ENCODE peak calls at places on chromosomes 16 and 17, in seven cellular contexts. G, T, R, Q, D, K and E are unnamed samples.

GRCh38 chr16:84278968-84279367 is 15.7 kb upstream of the WFDC1 start:
- DNase-seq in K (no peak), T (no peak), Q (no peak), G (peak; percentile 17), R (no peak), D (no peak), E (peak; percentile 17)

GRCh38 chr17:65848751-65849150 is 287.3 kb upstream of the AXIN2 start:
- DNase-seq in D (no peak), G (no peak), R (no peak), K (no peak), T (peak; percentile 26), Q (no peak), E (no peak)

GRCh38 chr17:31371511-31372097 is 19.9 kb upstream of the RAB11FIP4 start:
- DNase-seq in Q (no peak), T (no peak), D (no peak), R (peak; percentile 83), K (peak; percentile 59), G (no peak), E (no peak)

GRCh38 chr17:75847595-75848522 is 3.7 kb upstream of the UNC13D start:
- DNase-seq in R (no peak), D (no peak), K (no peak), Q (no peak), G (no peak), T (no peak), E (no peak)

GRCh38 chr17:45222994-45223540 is 1.4 kb downstream of the FMNL1 start:
- DNase-seq in R (no peak), G (no peak), Q (no peak), K (no peak), D (no peak), T (no peak), E (no peak)

GRCh38 chr16:15732416-15732815 is 82.4 kb downstream of the NDE1 start:
- DNase-seq in R (no peak), G (no peak), D (no peak), T (no peak), Q (no peak), K (no peak), E (no peak)

GRCh38 chr16:12185563-12185962 is 209.0 kb downstream of the SNX29 start:
- DNase-seq in K (no peak), G (no peak), R (no peak), T (no peak), D (no peak), Q (no peak), E (no peak)

GRCh38 chr17:57211543-57211942 is 44.8 kb upstream of the MSI2 start:
- DNase-seq in G (no peak), R (no peak), Q (no peak), K (peak; percentile 20), T (peak; percentile 22), D (peak; percentile 15), E (no peak)